ENCODE peak calls at places on chromosomes 5 and 9, in nine cellular contexts. One of them, this sample, is unnamed.

GRCh38 chr5:60395712-60396329 is 304.1 kb downstream of the DEPDC1B start:
- DNase-seq in NCI-H345: no peak
- DNase-seq in stimulated activated CD8-positive, alpha-beta memory T cell treated with anti-CD3 and anti-CD28 coated beads, Interleukin-2, amount 100 ng/mL, for 1 hour: no peak
- DNase-seq in left kidney: no peak
- DNase-seq in lung: no peak
- DNase-seq in T-helper 17 cell: no peak
- DNase-seq in T-helper 9 cell: no peak
- DNase-seq in smooth muscle cell of the brain vasculature: no peak
- DNase-seq in cardiac muscle cell: no peak
- DNase-seq in this sample: no peak

GRCh38 chr5:67964619-67965018 is 250.9 kb upstream of the PIK3R1 start:
- DNase-seq in stimulated activated CD8-positive, alpha-beta memory T cell treated with anti-CD3 and anti-CD28 coated beads, Interleukin-2, amount 100 ng/mL, for 1 hour: no peak
- DNase-seq in cardiac muscle cell: no peak
- DNase-seq in lung: no peak
- DNase-seq in left kidney: no peak
- DNase-seq in smooth muscle cell of the brain vasculature: no peak
- DNase-seq in T-helper 9 cell: no peak
- DNase-seq in T-helper 17 cell: no peak
- DNase-seq in NCI-H345: no peak
- DNase-seq in this sample: no peak

GRCh38 chr5:178229861-178230260 is 2.7 kb downstream of the PHYKPL start:
- DNase-seq in NCI-H345: no peak
- DNase-seq in cardiac muscle cell: no peak
- DNase-seq in T-helper 17 cell: no peak
- DNase-seq in T-helper 9 cell: no peak
- DNase-seq in left kidney: no peak
- DNase-seq in lung: no peak
- DNase-seq in stimulated activated CD8-positive, alpha-beta memory T cell treated with anti-CD3 and anti-CD28 coated beads, Interleukin-2, amount 100 ng/mL, for 1 hour: no peak
- DNase-seq in smooth muscle cell of the brain vasculature: no peak
- DNase-seq in this sample: no peak

GRCh38 chr5:22431840-22432239 is 421.3 kb downstream of the CDH12 start:
- DNase-seq in lung: no peak
- DNase-seq in stimulated activated CD8-positive, alpha-beta memory T cell treated with anti-CD3 and anti-CD28 coated beads, Interleukin-2, amount 100 ng/mL, for 1 hour: no peak
- DNase-seq in cardiac muscle cell: no peak
- DNase-seq in NCI-H345: no peak
- DNase-seq in smooth muscle cell of the brain vasculature: no peak
- DNase-seq in T-helper 17 cell: no peak
- DNase-seq in left kidney: no peak
- DNase-seq in T-helper 9 cell: no peak
- DNase-seq in this sample: no peak

GRCh38 chr9:111438576-111439235 is 45.5 kb downstream of the ECPAS start:
- DNase-seq in cardiac muscle cell: no peak
- DNase-seq in smooth muscle cell of the brain vasculature: peak; percentile 12
- DNase-seq in stimulated activated CD8-positive, alpha-beta memory T cell treated with anti-CD3 and anti-CD28 coated beads, Interleukin-2, amount 100 ng/mL, for 1 hour: no peak
- DNase-seq in T-helper 9 cell: no peak
- DNase-seq in lung: no peak
- DNase-seq in NCI-H345: no peak
- DNase-seq in left kidney: no peak
- DNase-seq in T-helper 17 cell: no peak
- DNase-seq in this sample: peak; percentile 3

GRCh38 chr9:131411719-131412681 is 18.1 kb downstream of the PRRC2B start:
- DNase-seq in lung: no peak
- DNase-seq in NCI-H345: no peak
- DNase-seq in left kidney: no peak
- DNase-seq in T-helper 9 cell: no peak
- DNase-seq in T-helper 17 cell: no peak
- DNase-seq in cardiac muscle cell: no peak
- DNase-seq in smooth muscle cell of the brain vasculature: no peak
- DNase-seq in stimulated activated CD8-positive, alpha-beta memory T cell treated with anti-CD3 and anti-CD28 coated beads, Interleukin-2, amount 100 ng/mL, for 1 hour: no peak
- DNase-seq in this sample: no peak

GRCh38 chr9:31807574-31808256 is 576.7 kb upstream of the ACO1 start:
- DNase-seq in left kidney: no peak
- DNase-seq in stimulated activated CD8-positive, alpha-beta memory T cell treated with anti-CD3 and anti-CD28 coated beads, Interleukin-2, amount 100 ng/mL, for 1 hour: no peak
- DNase-seq in T-helper 9 cell: no peak
- DNase-seq in lung: no peak
- DNase-seq in smooth muscle cell of the brain vasculature: no peak
- DNase-seq in T-helper 17 cell: no peak
- DNase-seq in NCI-H345: no peak
- DNase-seq in cardiac muscle cell: no peak
- DNase-seq in this sample: no peak

GRCh38 chr5:161283296-161283695 is 263.2 kb downstream of the GABRB2 start:
- DNase-seq in T-helper 9 cell: no peak
- DNase-seq in lung: no peak
- DNase-seq in stimulated activated CD8-positive, alpha-beta memory T cell treated with anti-CD3 and anti-CD28 coated beads, Interleukin-2, amount 100 ng/mL, for 1 hour: no peak
- DNase-seq in cardiac muscle cell: no peak
- DNase-seq in NCI-H345: no peak
- DNase-seq in left kidney: no peak
- DNase-seq in T-helper 17 cell: no peak
- DNase-seq in smooth muscle cell of the brain vasculature: no peak
- DNase-seq in this sample: no peak

GRCh38 chr9:133735415-133735775 is 2.8 kb downstream of the SARDH start:
- DNase-seq in NCI-H345: no peak
- DNase-seq in T-helper 9 cell: no peak
- DNase-seq in lung: no peak
- DNase-seq in left kidney: peak; percentile 71
- DNase-seq in smooth muscle cell of the brain vasculature: no peak
- DNase-seq in cardiac muscle cell: no peak
- DNase-seq in T-helper 17 cell: no peak
- DNase-seq in stimulated activated CD8-positive, alpha-beta memory T cell treated with anti-CD3 and anti-CD28 coated beads, Interleukin-2, amount 100 ng/mL, for 1 hour: no peak
- DNase-seq in this sample: no peak

GRCh38 chr5:68134033-68134668 is 81.4 kb upstream of the PIK3R1 start:
- DNase-seq in smooth muscle cell of the brain vasculature: no peak
- DNase-seq in T-helper 9 cell: no peak
- DNase-seq in lung: no peak
- DNase-seq in stimulated activated CD8-positive, alpha-beta memory T cell treated with anti-CD3 and anti-CD28 coated beads, Interleukin-2, amount 100 ng/mL, for 1 hour: no peak
- DNase-seq in cardiac muscle cell: no peak
- DNase-seq in left kidney: no peak
- DNase-seq in T-helper 17 cell: no peak
- DNase-seq in NCI-H345: no peak
- DNase-seq in this sample: no peak

This sample was measured in retina.